ENCODE peak calls at places on chromosomes 6 and 20, in eight cellular contexts. L, Y, I, R, E, G, V and X are unnamed samples.

GRCh38 chr20:21615617-21616080 is 89.8 kb upstream of the PAX1 start:
- DNase-seq in R (peak), Y (peak), E (peak), G (peak), L (no peak), I (peak), V (no peak), X (peak)

GRCh38 chr6:31042801-31043200 is 32.5 kb downstream of the MUC22 start:
- DNase-seq in V (no peak), G (peak), Y (no peak), R (peak), E (no peak), I (peak), L (no peak), X (peak)

GRCh38 chr20:44409132-44409600 is 53.7 kb downstream of the HNF4A start:
- DNase-seq in V (no peak), G (peak), L (no peak), I (no peak), R (no peak), Y (peak), E (no peak), X (peak)

GRCh38 chr6:132598473-132598872 is 8.9 kb upstream of the TAAR5 start:
- DNase-seq in V (no peak), G (no peak), L (no peak), I (peak), E (no peak), Y (peak), R (no peak), X (peak)

GRCh38 chr6:92339891-92340290 is 1079.5 kb downstream of the EPHA7 start:
- DNase-seq in V (no peak), G (no peak), L (no peak), I (no peak), E (no peak), Y (no peak), R (no peak), X (no peak)

GRCh38 chr20:12762725-12763124 is 246.0 kb upstream of the SPTLC3 start:
- DNase-seq in R (no peak), V (no peak), Y (no peak), L (no peak), G (no peak), E (no peak), I (no peak), X (peak)

GRCh38 chr6:30160391-30160790 is 620 bp downstream of the TRIM10 start:
- DNase-seq in Y (no peak), V (no peak), I (no peak), R (no peak), L (no peak), G (no peak), E (no peak), X (no peak)

GRCh38 chr6:137489410-137490371 is 4.5 kb downstream of the OLIG3 start:
- DNase-seq in E (no peak), Y (no peak), V (no peak), I (no peak), R (no peak), G (no peak), L (no peak), X (no peak)

GRCh38 chr6:8492536-8493125 is 57.3 kb upstream of the SLC35B3 start:
- DNase-seq in G (no peak), R (no peak), V (no peak), L (no peak), Y (peak), E (no peak), I (no peak), X (no peak)

GRCh38 chr6:1524040-1524480 is 85.7 kb upstream of the FOXC1 start:
- DNase-seq in V (peak), I (peak), E (peak), G (peak), L (peak), Y (no peak), R (no peak), X (no peak)

GRCh38 chr20:56934888-56935287 is 305.8 kb downstream of the TFAP2C start:
- DNase-seq in V (no peak), E (peak), R (no peak), I (no peak), Y (no peak), G (no peak), L (no peak), X (no peak)

GRCh38 chr20:54015496-54015895 is 54.9 kb downstream of the BCAS1 start:
- DNase-seq in I (no peak), V (no peak), G (no peak), L (no peak), E (no peak), R (peak), Y (no peak), X (no peak)

GRCh38 chr6:39496951-39497350 is 174.4 kb upstream of the KCNK16 start:
- DNase-seq in G (peak), R (no peak), Y (no peak), L (no peak), I (no peak), E (no peak), V (no peak), X (peak)

GRCh38 chr6:108497883-108498282 is 62.8 kb upstream of the FOXO3 start:
- DNase-seq in I (peak), R (peak), G (peak), Y (no peak), L (no peak), E (no peak), V (no peak), X (peak)

GRCh38 chr6:83514877-83515466 is 2.6 kb downstream of the PRSS35 start:
- DNase-seq in L (no peak), G (peak), V (peak), R (peak), Y (peak), E (peak), I (peak), X (no peak)

GRCh38 chr6:157406666-157407065 is 25.7 kb downstream of the ZDHHC14 start:
- DNase-seq in R (no peak), G (no peak), Y (no peak), V (no peak), E (no peak), L (no peak), I (no peak), X (no peak)

GRCh38 chr6:16095180-16095579 is 33.7 kb upstream of the MYLIP start:
- DNase-seq in L (no peak), E (no peak), V (no peak), G (no peak), R (no peak), I (no peak), Y (no peak), X (no peak)

GRCh38 chr6:132236744-132237143 is 164.5 kb downstream of the MOXD1 start:
- DNase-seq in Y (no peak), L (no peak), E (no peak), I (no peak), V (no peak), G (no peak), R (no peak), X (peak)

GRCh38 chr6:107292570-107293285 is 166.6 kb downstream of the PDSS2 start:
- DNase-seq in G (no peak), E (no peak), Y (no peak), V (no peak), L (no peak), R (no peak), I (no peak), X (no peak)

GRCh38 chr6:89161326-89162046 is 15.6 kb downstream of the PM20D2 start:
- DNase-seq in I (no peak), E (no peak), V (no peak), G (no peak), L (no peak), Y (no peak), R (no peak), X (no peak)

GRCh38 chr6:135258970-135259369 is 77.9 kb downstream of the MYB start:
- DNase-seq in V (no peak), R (no peak), L (no peak), I (no peak), G (no peak), Y (no peak), E (no peak), X (no peak)

GRCh38 chr20:4550740-4551139 is 171.0 kb upstream of the PRND start:
- DNase-seq in E (no peak), L (no peak), Y (peak), G (peak), R (no peak), V (no peak), I (no peak), X (no peak)

GRCh38 chr6:167588181-167588919 is 238.4 kb upstream of the AFDN start:
- DNase-seq in E (no peak), G (peak), Y (no peak), L (no peak), R (no peak), I (no peak), V (no peak), X (no peak)

GRCh38 chr6:166523782-166524569 is 62.5 kb downstream of the RAMACL start:
- DNase-seq in G (no peak), V (no peak), L (no peak), R (no peak), Y (no peak), E (no peak), I (no peak), X (no peak)

GRCh38 chr6:135165031-135165430 is 16.1 kb upstream of the MYB start:
- DNase-seq in V (no peak), I (no peak), G (no peak), Y (no peak), L (no peak), E (no peak), R (no peak), X (no peak)

GRCh38 chr6:28258877-28259777 is at the start of gene NKAPL:
- DNase-seq in R (no peak), L (peak), G (peak), Y (no peak), V (peak), E (peak), I (no peak), X (no peak)

GRCh38 chr20:25859649-25860530 is 163.2 kb upstream of the ZNF337 start:
- DNase-seq in R (peak), V (peak), Y (no peak), E (peak), I (no peak), L (peak), G (peak), X (peak)